ENCODE peak calls at places on chromosome 14, in four cellular contexts. One of them, this sample, is unnamed.

GRCh38 chr14:22993517-22993916 is 11.2 kb upstream of the AJUBA start:
- DNase-seq in GM12864: no peak
- DNase-seq in foreskin fibroblast: no peak
- DNase-seq in OCI-LY7: no peak
- DNase-seq in this sample: no peak

GRCh38 chr14:93369393-93370266 is 22.6 kb downstream of the COX8C start:
- DNase-seq in GM12864: peak; percentile 81
- DNase-seq in foreskin fibroblast: no peak
- DNase-seq in OCI-LY7: peak; percentile 34
- DNase-seq in this sample: peak; percentile 89

GRCh38 chr14:75476274-75476995 is 45.8 kb upstream of the BATF start:
- DNase-seq in GM12864: no peak
- DNase-seq in foreskin fibroblast: no peak
- DNase-seq in OCI-LY7: peak; percentile 71
- DNase-seq in this sample: no peak

GRCh38 chr14:77489051-77489450 is 9.6 kb downstream of the ISM2 start:
- DNase-seq in GM12864: no peak
- DNase-seq in foreskin fibroblast: no peak
- DNase-seq in OCI-LY7: no peak
- DNase-seq in this sample: no peak

GRCh38 chr14:92362781-92363235 is 39.8 kb downstream of the SLC24A4 start:
- DNase-seq in GM12864: no peak
- DNase-seq in foreskin fibroblast: peak; percentile 41
- DNase-seq in OCI-LY7: no peak
- DNase-seq in this sample: no peak

GRCh38 chr14:34172477-34173368 is 221.8 kb upstream of the EGLN3 start:
- DNase-seq in GM12864: no peak
- DNase-seq in foreskin fibroblast: no peak
- DNase-seq in OCI-LY7: no peak
- DNase-seq in this sample: no peak

GRCh38 chr14:64117671-64118402 is 176.3 kb downstream of the ESR2 start:
- DNase-seq in GM12864: no peak
- DNase-seq in foreskin fibroblast: no peak
- DNase-seq in OCI-LY7: no peak
- DNase-seq in this sample: no peak

GRCh38 chr14:75268638-75269550 is 9.7 kb upstream of the FOS start:
- DNase-seq in GM12864: no peak
- DNase-seq in foreskin fibroblast: no peak
- DNase-seq in OCI-LY7: no peak
- DNase-seq in this sample: no peak

GRCh38 chr14:58082491-58083098 is 69.4 kb downstream of the ARMH4 start:
- DNase-seq in GM12864: no peak
- DNase-seq in foreskin fibroblast: peak; percentile 74
- DNase-seq in OCI-LY7: no peak
- DNase-seq in this sample: no peak

GRCh38 chr14:32473476-32473875 is 144.4 kb downstream of the AKAP6 start:
- DNase-seq in GM12864: no peak
- DNase-seq in foreskin fibroblast: no peak
- DNase-seq in OCI-LY7: no peak
- DNase-seq in this sample: no peak

GRCh38 chr14:61343991-61344405 is 22.6 kb downstream of the PRKCH start:
- DNase-seq in GM12864: no peak
- DNase-seq in foreskin fibroblast: no peak
- DNase-seq in OCI-LY7: no peak
- DNase-seq in this sample: peak; percentile 56

GRCh38 chr14:56189306-56189705 is 71.1 kb downstream of the PELI2 start:
- DNase-seq in GM12864: no peak
- DNase-seq in foreskin fibroblast: peak; percentile 74
- DNase-seq in OCI-LY7: no peak
- DNase-seq in this sample: no peak

GRCh38 chr14:22088614-22089359 is 415.2 kb upstream of the OR4E1 start:
- DNase-seq in GM12864: no peak
- DNase-seq in foreskin fibroblast: no peak
- DNase-seq in OCI-LY7: no peak
- DNase-seq in this sample: no peak

GRCh38 chr14:22185191-22185590 is 403.8 kb downstream of the DAD1 start:
- DNase-seq in GM12864: no peak
- DNase-seq in foreskin fibroblast: no peak
- DNase-seq in OCI-LY7: peak; percentile 4
- DNase-seq in this sample: no peak

GRCh38 chr14:54135804-54136280 is 179.2 kb upstream of the BMP4 start:
- DNase-seq in GM12864: no peak
- DNase-seq in foreskin fibroblast: no peak
- DNase-seq in OCI-LY7: no peak
- DNase-seq in this sample: no peak

GRCh38 chr14:54918427-54918826 is 15.8 kb upstream of the GCH1 start:
- DNase-seq in GM12864: no peak
- DNase-seq in foreskin fibroblast: no peak
- DNase-seq in OCI-LY7: no peak
- DNase-seq in this sample: no peak

GRCh38 chr14:61252354-61253063 is 28.6 kb downstream of the TMEM30B start:
- DNase-seq in GM12864: peak; percentile 59
- DNase-seq in foreskin fibroblast: peak; percentile 96
- DNase-seq in OCI-LY7: peak; percentile 89
- DNase-seq in this sample: peak; percentile 86

GRCh38 chr14:67371247-67372148 is 11.4 kb downstream of the EIF2S1 start:
- DNase-seq in GM12864: no peak
- DNase-seq in foreskin fibroblast: no peak
- DNase-seq in OCI-LY7: no peak
- DNase-seq in this sample: no peak

GRCh38 chr14:50666772-50667490 is 1.2 kb downstream of the SAV1 start:
- DNase-seq in GM12864: no peak
- DNase-seq in foreskin fibroblast: peak; percentile 41
- DNase-seq in OCI-LY7: peak; percentile 65
- DNase-seq in this sample: peak; percentile 64

GRCh38 chr14:54664961-54665360 is 98.0 kb downstream of the SAMD4A start:
- DNase-seq in GM12864: no peak
- DNase-seq in foreskin fibroblast: no peak
- DNase-seq in OCI-LY7: no peak
- DNase-seq in this sample: no peak

GRCh38 chr14:32009636-32010560 is 67.2 kb upstream of the ARHGAP5 start:
- DNase-seq in GM12864: no peak
- DNase-seq in foreskin fibroblast: no peak
- DNase-seq in OCI-LY7: no peak
- DNase-seq in this sample: no peak

GRCh38 chr14:71143391-71144290 is 236.4 kb downstream of the PCNX1 start:
- DNase-seq in GM12864: no peak
- DNase-seq in foreskin fibroblast: peak; percentile 72
- DNase-seq in OCI-LY7: no peak
- DNase-seq in this sample: no peak

GRCh38 chr14:37246427-37246829 is 48.7 kb downstream of the MIPOL1 start:
- DNase-seq in GM12864: no peak
- DNase-seq in foreskin fibroblast: peak; percentile 14
- DNase-seq in OCI-LY7: peak; percentile 50
- DNase-seq in this sample: peak; percentile 33

GRCh38 chr14:23436327-23437141 is 1.1 kb upstream of the MYH7 start:
- DNase-seq in GM12864: no peak
- DNase-seq in foreskin fibroblast: no peak
- DNase-seq in OCI-LY7: no peak
- DNase-seq in this sample: no peak

GRCh38 chr14:105330491-105330895 is 15.9 kb downstream of the PACS2 start:
- DNase-seq in GM12864: no peak
- DNase-seq in foreskin fibroblast: peak; percentile 65
- DNase-seq in OCI-LY7: no peak
- DNase-seq in this sample: no peak

GRCh38 chr14:89391123-89391522 is 25.9 kb downstream of the FOXN3 start:
- DNase-seq in GM12864: no peak
- DNase-seq in foreskin fibroblast: no peak
- DNase-seq in OCI-LY7: no peak
- DNase-seq in this sample: no peak

GRCh38 chr14:38931969-38932652 is 170.9 kb downstream of the SEC23A start:
- DNase-seq in GM12864: no peak
- DNase-seq in foreskin fibroblast: no peak
- DNase-seq in OCI-LY7: no peak
- DNase-seq in this sample: no peak

GRCh38 chr14:97580923-97581495 is 783.8 kb downstream of the VRK1 start:
- DNase-seq in GM12864: no peak
- DNase-seq in foreskin fibroblast: no peak
- DNase-seq in OCI-LY7: no peak
- DNase-seq in this sample: peak; percentile 53

GRCh38 chr14:102212356-102212755 is 72.7 kb downstream of the WDR20 start:
- DNase-seq in GM12864: no peak
- DNase-seq in foreskin fibroblast: no peak
- DNase-seq in OCI-LY7: no peak
- DNase-seq in this sample: no peak

GRCh38 chr14:33068626-33069025 is 129.9 kb downstream of the NPAS3 start:
- DNase-seq in GM12864: no peak
- DNase-seq in foreskin fibroblast: no peak
- DNase-seq in OCI-LY7: no peak
- DNase-seq in this sample: no peak

GRCh38 chr14:50342211-50343080 is 30.3 kb downstream of the DMAC2L start:
- DNase-seq in GM12864: no peak
- DNase-seq in foreskin fibroblast: peak; percentile 67
- DNase-seq in OCI-LY7: no peak
- DNase-seq in this sample: peak; percentile 64

GRCh38 chr14:99809376-99809775 is 16.2 kb downstream of the EML1 start:
- DNase-seq in GM12864: no peak
- DNase-seq in foreskin fibroblast: peak; percentile 89
- DNase-seq in OCI-LY7: no peak
- DNase-seq in this sample: no peak

GRCh38 chr14:68824517-68825347 is 31.9 kb upstream of the ZFP36L1 start:
- DNase-seq in GM12864: no peak
- DNase-seq in foreskin fibroblast: peak; percentile 59
- DNase-seq in OCI-LY7: peak; percentile 65
- DNase-seq in this sample: peak; percentile 82
- H3K4me3 ChIP-seq in GM12864: no peak overlapping the region
- H3K4me3 ChIP-seq in foreskin fibroblast: no peak overlapping the region
- H3K4me3 ChIP-seq in OCI-LY7: no peak overlapping the region
- H3K4me3 ChIP-seq in this sample: no peak overlapping the region

DNA sequence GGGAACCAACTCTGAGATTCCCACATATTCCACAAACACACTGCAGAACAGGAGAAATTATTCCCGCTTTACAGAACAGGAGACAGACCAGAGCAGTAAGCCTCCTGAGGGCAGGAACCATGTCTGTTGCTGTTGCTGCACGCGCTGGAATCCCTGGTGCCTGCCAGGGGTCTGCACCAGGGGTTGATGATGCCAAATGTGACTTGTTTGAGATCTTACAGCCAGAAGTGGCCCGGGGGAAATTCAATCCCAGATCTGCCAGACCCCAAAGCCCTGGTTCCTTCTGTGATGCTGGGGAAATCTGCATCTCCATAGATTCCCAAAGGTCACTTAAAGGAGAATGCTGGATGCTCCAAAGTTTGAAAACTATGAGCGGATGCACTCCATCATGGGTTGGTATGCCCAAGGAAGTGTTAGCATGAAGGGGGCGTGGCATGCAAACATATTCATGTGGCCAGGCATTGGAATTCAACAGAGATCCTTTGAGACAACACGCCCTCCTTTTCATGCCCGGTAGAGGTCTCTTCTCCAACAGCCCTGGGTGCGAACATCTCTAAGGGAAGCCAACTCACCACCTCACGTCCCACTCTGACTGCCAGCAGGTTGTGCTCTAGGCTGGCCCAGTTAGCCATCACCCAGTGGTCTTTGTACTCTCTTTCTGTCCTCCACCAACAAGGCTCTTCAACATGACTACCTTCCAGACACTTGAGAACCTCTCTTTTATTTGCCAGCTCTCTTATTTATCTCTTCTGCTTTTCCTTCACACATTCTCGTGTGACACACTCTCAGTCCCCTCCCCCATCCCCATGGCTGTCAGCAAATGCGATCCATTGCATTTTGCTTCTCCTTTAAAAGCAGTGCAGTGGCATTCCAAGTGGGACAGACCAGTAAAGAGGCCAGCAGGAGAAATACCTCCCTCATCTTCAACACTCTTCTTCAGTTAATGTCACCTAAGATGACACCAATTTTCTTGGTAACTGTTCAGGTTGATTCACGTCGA is 131.3 kb downstream of the ZFP36L1 start:
- DNase-seq in GM12864: no peak
- DNase-seq in foreskin fibroblast: no peak
- DNase-seq in OCI-LY7: no peak
- DNase-seq in this sample: no peak
- TF ChIP-seq CTCF in GM12864: no peak
- TF ChIP-seq CTCF in foreskin fibroblast: no peak
- TF ChIP-seq CTCF in OCI-LY7: no peak
- TF ChIP-seq CTCF in this sample: no peak

DNA sequence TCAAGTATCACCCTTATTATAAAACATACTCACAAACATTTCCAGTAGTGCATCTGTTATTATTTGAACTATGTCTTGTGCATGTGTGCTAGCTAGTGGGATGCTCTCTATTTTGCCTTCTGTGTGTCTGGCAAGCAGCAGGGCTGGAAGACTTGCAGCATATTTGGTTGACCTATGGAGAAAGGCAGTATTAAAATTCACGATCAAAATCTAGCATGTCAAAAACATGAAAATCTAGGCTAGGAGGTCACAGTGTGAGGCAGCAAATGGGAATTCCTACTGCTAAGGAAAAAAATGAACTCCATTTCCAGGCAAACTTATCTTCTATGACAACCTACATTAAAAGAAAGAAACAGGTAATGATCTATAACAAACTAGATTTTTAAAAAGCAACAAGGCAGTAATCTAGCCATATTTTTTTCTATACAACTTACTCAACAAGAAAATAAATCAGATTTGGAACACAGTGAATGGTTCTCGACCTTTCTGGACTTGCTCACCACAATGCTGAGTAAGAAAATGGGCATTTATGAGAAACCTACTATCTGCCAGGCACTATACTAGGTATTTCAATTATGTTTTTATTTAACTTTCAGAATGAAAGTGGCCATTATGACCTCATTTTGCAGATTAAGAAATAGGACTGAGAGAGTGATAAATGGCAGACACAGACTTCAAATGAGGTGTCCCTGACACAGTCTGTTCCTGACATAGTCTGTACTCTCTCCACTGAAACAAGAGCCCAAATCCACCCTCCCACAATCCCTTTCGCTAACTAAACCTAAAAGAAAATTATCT is 96.8 kb downstream of the TXNDC16 start:
- DNase-seq in GM12864: no peak
- DNase-seq in foreskin fibroblast: peak; percentile 75
- DNase-seq in OCI-LY7: no peak
- DNase-seq in this sample: no peak
- H3K4me3 ChIP-seq in GM12864: no peak overlapping the region
- H3K4me3 ChIP-seq in foreskin fibroblast: no peak overlapping the region
- H3K4me3 ChIP-seq in OCI-LY7: no peak overlapping the region
- H3K4me3 ChIP-seq in this sample: no peak overlapping the region

GRCh38 chr14:78700236-78700635 is 530.1 kb downstream of the NRXN3 start:
- DNase-seq in GM12864: no peak
- DNase-seq in foreskin fibroblast: no peak
- DNase-seq in OCI-LY7: no peak
- DNase-seq in this sample: no peak

GRCh38 chr14:78698991-78699390 is 528.8 kb downstream of the NRXN3 start:
- DNase-seq in GM12864: no peak
- DNase-seq in foreskin fibroblast: no peak
- DNase-seq in OCI-LY7: no peak
- DNase-seq in this sample: no peak

GRCh38 chr14:78701246-78701645 is 531.1 kb downstream of the NRXN3 start:
- DNase-seq in GM12864: no peak
- DNase-seq in foreskin fibroblast: no peak
- DNase-seq in OCI-LY7: no peak
- DNase-seq in this sample: no peak

DNA sequence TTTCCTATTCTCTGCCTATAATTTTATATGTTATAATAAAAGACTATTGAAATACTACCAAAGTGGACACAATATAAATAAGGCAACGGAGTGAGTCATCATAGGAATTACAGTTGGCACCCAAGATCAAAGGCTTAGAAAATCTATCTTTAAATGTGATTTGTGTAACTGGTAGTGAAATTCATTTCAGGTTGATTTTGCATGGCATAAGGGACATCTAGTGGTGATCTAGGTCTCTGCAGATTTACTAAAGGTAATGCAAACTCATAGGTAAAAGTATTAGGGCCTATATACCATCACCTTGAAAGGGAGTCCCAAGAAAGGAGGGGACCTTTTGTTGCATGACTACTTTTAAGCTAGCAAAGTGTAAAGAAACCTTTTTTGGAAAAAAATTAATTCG is 527.2 kb downstream of the NRXN3 start:
- DNase-seq in GM12864: peak; percentile 3
- DNase-seq in foreskin fibroblast: peak; percentile 6
- DNase-seq in OCI-LY7: peak; percentile 7
- DNase-seq in this sample: peak; percentile 33
- TF ChIP-seq CTCF in GM12864: peak; percentile 56
- TF ChIP-seq CTCF in foreskin fibroblast: peak; percentile 69
- TF ChIP-seq CTCF in OCI-LY7: peak; percentile 76
- TF ChIP-seq CTCF in this sample: peak; percentile 56

This sample was measured in GM12865.